ENCODE peak calls at places on chromosomes 3 and 15, in nine cellular contexts. D, W, T, V, G, P, O, E and K are unnamed samples.

GRCh38 chr15:74041311-74041756 is 41.0 kb downstream of the GOLGA6A start:
- DNase-seq in D (no peak), T (no peak), W (no peak), E (no peak), O (no peak), G (no peak), P (no peak), V (no peak), K (no peak)

GRCh38 chr3:103127116-103127630 is 692.4 kb downstream of the ZPLD1 start:
- DNase-seq in E (no peak), D (no peak), W (no peak), V (no peak), G (no peak), O (no peak), P (no peak), T (no peak), K (no peak)

GRCh38 chr3:150251187-150251592 is 156.9 kb upstream of the TSC22D2 start:
- DNase-seq in O (no peak), P (no peak), V (no peak), E (no peak), T (no peak), G (no peak), W (no peak), D (no peak), K (no peak)

GRCh38 chr15:83323296-83323711 is 38.8 kb upstream of the BNC1 start:
- DNase-seq in T (no peak), V (peak), O (no peak), D (no peak), E (no peak), P (no peak), W (peak), G (peak), K (peak)

GRCh38 chr3:9949626-9950025 is 2.6 kb downstream of the PRRT3 start:
- DNase-seq in D (no peak), G (no peak), E (no peak), O (no peak), P (no peak), V (no peak), W (no peak), T (no peak), K (no peak)

GRCh38 chr3:65879372-65879771 is 159.3 kb downstream of the MAGI1 start:
- DNase-seq in T (no peak), W (no peak), O (no peak), E (no peak), D (no peak), G (no peak), V (no peak), P (no peak), K (no peak)

GRCh38 chr3:27428446-27428845 is 55.7 kb downstream of the SLC4A7 start:
- DNase-seq in G (peak), E (no peak), D (no peak), T (no peak), V (no peak), W (peak), O (no peak), P (no peak), K (no peak)

GRCh38 chr3:52078781-52079560 is 22.6 kb upstream of the DUSP7 start:
- DNase-seq in V (no peak), D (no peak), W (no peak), E (no peak), G (no peak), O (no peak), P (no peak), T (no peak), K (no peak)

GRCh38 chr3:31832576-31832975 is 148.5 kb downstream of the OSBPL10 start:
- DNase-seq in P (no peak), O (no peak), D (no peak), T (no peak), G (no peak), W (no peak), E (no peak), V (no peak), K (no peak)

GRCh38 chr3:61948699-61949305 is 387.4 kb downstream of the PTPRG start:
- DNase-seq in W (no peak), V (no peak), T (no peak), E (no peak), O (no peak), D (no peak), G (no peak), P (no peak), K (no peak)

GRCh38 chr3:133991209-133991608 is 38.5 kb downstream of the SLCO2A1 start:
- DNase-seq in W (peak), G (no peak), P (no peak), D (no peak), E (no peak), O (no peak), T (no peak), V (no peak), K (no peak)

GRCh38 chr3:192943384-192943783 is 25.7 kb upstream of the MB21D2 start:
- DNase-seq in V (no peak), D (no peak), W (peak), O (no peak), E (no peak), T (no peak), P (no peak), G (peak), K (no peak)